ENCODE peak calls at places on chromosome 14, in six cellular contexts. S, C, J, T, A and E are unnamed samples.

GRCh38 chr14:88146881-88147649 is 142.1 kb downstream of the GPR65 start:
- DNase-seq in A (no peak), J (no peak), C (no peak), T (no peak), S (no peak), E (no peak)

GRCh38 chr14:104039214-104039613 is 46.3 kb upstream of the ASPG start:
- DNase-seq in C (no peak), S (no peak), A (no peak), T (no peak), J (no peak), E (no peak)

GRCh38 chr14:102940729-102941362 is 18.4 kb downstream of the AMN start:
- DNase-seq in T (no peak), C (no peak), J (no peak), A (no peak), S (no peak), E (no peak)

GRCh38 chr14:79009286-79009685 is 839.1 kb downstream of the NRXN3 start:
- DNase-seq in C (no peak), A (no peak), S (no peak), J (no peak), T (no peak), E (no peak)

GRCh38 chr14:57389646-57390036 is 745 bp upstream of the NAA30 start:
- DNase-seq in A (no peak), T (no peak), S (no peak), C (no peak), J (no peak), E (no peak)

GRCh38 chr14:79562158-79562557 is 649.1 kb downstream of the DIO2 start:
- DNase-seq in J (no peak), T (no peak), C (no peak), A (no peak), S (no peak), E (no peak)

GRCh38 chr14:74407801-74408154 is 18.2 kb downstream of the SYNDIG1L start:
- DNase-seq in J (no peak), S (no peak), T (no peak), C (no peak), A (no peak), E (no peak)

GRCh38 chr14:73393375-73393774 is 65.0 kb downstream of the NUMB start:
- DNase-seq in A (no peak), J (no peak), T (no peak), C (no peak), S (no peak), E (no peak)

GRCh38 chr14:61642246-61642982 is 52.9 kb upstream of the HIF1A start:
- DNase-seq in S (no peak), A (no peak), C (no peak), J (no peak), T (no peak), E (no peak)